ENCODE peak calls at places on chromosomes 13 and 19, in seven cellular contexts. Y, G, T, Z, M, K and P are unnamed samples.

GRCh38 chr13:23020246-23020843 is 160.4 kb upstream of the SGCG start:
- DNase-seq in Y (peak; percentile 72), G (no peak), T (peak; percentile 45), Z (peak; percentile 66), M (peak; percentile 12), K (no peak), P (no peak)

GRCh38 chr13:45086484-45086883 is 33.8 kb upstream of the GTF2F2 start:
- DNase-seq in Y (no peak), G (no peak), T (no peak), Z (no peak), M (no peak), K (no peak), P (no peak)

GRCh38 chr13:43132228-43132627 is 108.8 kb downstream of the DNAJC15 start:
- DNase-seq in Y (no peak), G (no peak), T (peak; percentile 23), Z (peak; percentile 22), M (no peak), K (no peak), P (no peak)

GRCh38 chr19:47518139-47518538 is 3.3 kb upstream of the NAPA start:
- DNase-seq in Y (peak; percentile 75), G (no peak), T (no peak), Z (no peak), M (no peak), K (peak; percentile 26), P (no peak)

GRCh38 chr13:44240611-44241010 is 133.0 kb upstream of the SERP2 start:
- DNase-seq in Y (no peak), G (no peak), T (no peak), Z (no peak), M (no peak), K (no peak), P (no peak)

GRCh38 chr13:112874751-112875300 is 94.2 kb upstream of the MCF2L start:
- DNase-seq in Y (peak; percentile 44), G (no peak), T (no peak), Z (no peak), M (no peak), K (peak; percentile 41), P (no peak)

GRCh38 chr19:17129377-17129776 is 53.8 kb downstream of the MYO9B start:
- DNase-seq in Y (no peak), G (no peak), T (no peak), Z (no peak), M (no peak), K (no peak), P (no peak)

GRCh38 chr19:45879055-45879454 is 6.9 kb downstream of the IRF2BP1 start:
- DNase-seq in Y (no peak), G (no peak), T (peak; percentile 52), Z (no peak), M (no peak), K (no peak), P (no peak)

GRCh38 chr13:41494202-41494601 is 36.9 kb downstream of the RGCC start:
- DNase-seq in Y (no peak), G (no peak), T (no peak), Z (no peak), M (peak; percentile 51), K (no peak), P (no peak)

GRCh38 chr19:42422576-42423461 is 4.4 kb downstream of the LIPE start:
- DNase-seq in Y (no peak), G (no peak), T (no peak), Z (no peak), M (peak; percentile 49), K (peak; percentile 70), P (peak; percentile 74)

GRCh38 chr19:36266375-36266961 is 51.6 kb downstream of the ZNF146 start:
- DNase-seq in Y (no peak), G (peak; percentile 69), T (no peak), Z (no peak), M (peak; percentile 86), K (no peak), P (no peak)

GRCh38 chr19:3932931-3933810 is at the start of gene NMRK2:
- DNase-seq in Y (no peak), G (no peak), T (no peak), Z (no peak), M (peak; percentile 69), K (peak; percentile 67), P (no peak)

GRCh38 chr19:52789440-52789839 is 2.8 kb upstream of the ZNF600 start:
- DNase-seq in Y (no peak), G (no peak), T (no peak), Z (no peak), M (no peak), K (no peak), P (no peak)

DNA sequence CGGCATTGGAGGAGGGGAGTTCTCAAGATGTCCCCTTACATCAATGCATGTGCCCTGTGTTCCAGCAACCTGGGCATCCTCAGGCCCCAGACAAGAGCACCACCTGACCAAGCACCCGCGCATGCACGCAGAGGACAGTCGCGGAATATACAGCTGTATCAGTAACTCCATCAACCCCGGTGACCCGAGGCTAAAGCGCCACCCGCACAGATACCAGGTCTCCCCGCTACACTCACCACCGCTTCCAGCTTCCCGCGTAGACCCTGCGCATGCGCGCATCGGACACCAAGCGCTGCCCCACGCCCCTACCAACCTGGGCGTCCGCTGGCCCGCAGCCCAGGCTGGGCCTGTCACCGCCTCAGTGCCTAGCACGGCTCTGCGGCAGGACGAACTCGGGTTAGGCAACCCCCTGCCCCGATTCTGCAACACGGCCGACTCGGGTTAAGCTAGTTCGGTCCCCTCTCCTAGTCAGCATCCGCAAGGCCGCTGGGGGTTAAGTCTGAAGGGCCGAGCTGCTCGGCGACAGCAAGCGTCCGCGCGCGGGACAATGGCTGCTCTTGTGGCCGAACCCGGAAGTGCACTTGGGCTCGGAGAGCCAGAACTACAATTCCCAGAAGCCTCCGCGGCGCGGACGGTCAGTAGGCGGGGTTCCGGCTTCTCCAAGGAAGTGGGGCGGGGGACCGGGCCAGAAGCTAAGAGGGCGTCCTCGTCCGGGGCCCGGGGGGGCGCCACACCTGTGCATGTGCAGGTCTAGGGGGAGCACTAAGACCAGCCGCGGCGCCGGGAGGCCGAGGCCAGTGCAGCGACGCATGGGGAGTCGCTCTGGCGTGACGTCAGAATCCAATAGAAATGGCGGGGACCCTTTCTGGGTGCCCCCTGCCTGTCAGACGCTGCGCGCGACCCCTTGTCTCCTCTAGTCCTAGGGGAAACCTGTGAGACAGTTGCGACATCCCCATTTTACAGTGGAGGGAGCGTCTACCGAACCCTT is at the start of gene ZNF180:
- DNase-seq in Y (peak; percentile 98), G (peak; percentile 95), T (peak; percentile 94), Z (peak; percentile 98), M (peak; percentile 96), K (peak; percentile 97), P (peak; percentile 97)
- H3K4me1 ChIP-seq in Y (peaks cover 19% of the 10 kb centered on the region), G (no peaks in the 10 kb centered on the region), T (peaks cover 23% of the 10 kb centered on the region), Z (peaks cover 5% of the 10 kb centered on the region), M (peaks cover 17% of the 10 kb centered on the region), K (peaks cover 5% of the 10 kb centered on the region), P (peaks cover 12% of the 10 kb centered on the region)

DNA sequence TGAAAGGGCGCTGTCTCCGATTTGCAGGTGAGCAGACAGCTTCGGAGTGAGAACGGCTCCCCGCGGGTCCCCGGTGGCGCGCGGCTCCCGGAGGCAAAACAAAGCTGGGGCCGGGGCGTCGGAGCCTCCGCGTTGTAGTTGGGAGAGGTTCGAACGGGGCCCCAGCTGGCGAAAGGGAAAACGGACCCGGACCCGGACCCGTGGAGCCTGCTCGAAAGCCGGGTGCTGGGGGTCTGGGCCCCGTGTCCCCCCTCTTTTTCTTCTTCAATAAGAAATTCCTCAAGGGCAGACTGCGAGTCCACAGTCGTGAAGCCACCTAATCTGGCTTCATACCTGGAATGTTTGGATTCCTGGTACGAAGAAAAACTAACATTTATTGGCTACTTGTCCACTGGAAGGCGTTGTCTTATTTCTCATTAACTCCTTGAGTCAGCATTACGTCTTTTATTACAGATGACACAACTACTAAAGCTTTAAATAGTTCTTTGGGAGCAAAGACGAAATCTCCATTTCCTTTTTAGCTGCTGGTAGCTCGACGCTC is 627 bp upstream of the MTIF3 start:
- DNase-seq in Y (peak; percentile 70), G (peak; percentile 64), T (peak; percentile 54), Z (peak; percentile 25), M (peak; percentile 42), K (peak; percentile 69), P (peak; percentile 82)
- H3K4me1 ChIP-seq in Y (peaks cover 12% of the 10 kb centered on the region), G (peaks cover 17% of the 10 kb centered on the region), T (peaks cover 30% of the 10 kb centered on the region), Z (peaks cover 11% of the 10 kb centered on the region), M (peaks cover 49% of the 10 kb centered on the region), K (peaks cover 32% of the 10 kb centered on the region), P (peaks cover 26% of the 10 kb centered on the region)

GRCh38 chr13:110322828-110323171 is 15.7 kb downstream of the COL4A2 start:
- DNase-seq in Y (no peak), G (no peak), T (no peak), Z (no peak), M (no peak), K (no peak), P (no peak)

GRCh38 chr13:110326263-110326904 is 19.3 kb downstream of the COL4A2 start:
- DNase-seq in Y (no peak), G (no peak), T (no peak), Z (no peak), M (no peak), K (no peak), P (no peak)

GRCh38 chr13:110323172-110323851 is 16.2 kb downstream of the COL4A2 start:
- DNase-seq in Y (no peak), G (no peak), T (no peak), Z (peak; percentile 61), M (no peak), K (no peak), P (no peak)

GRCh38 chr13:110322126-110322827 is 15.2 kb downstream of the COL4A2 start:
- DNase-seq in Y (no peak), G (no peak), T (no peak), Z (no peak), M (no peak), K (no peak), P (no peak)

DNA sequence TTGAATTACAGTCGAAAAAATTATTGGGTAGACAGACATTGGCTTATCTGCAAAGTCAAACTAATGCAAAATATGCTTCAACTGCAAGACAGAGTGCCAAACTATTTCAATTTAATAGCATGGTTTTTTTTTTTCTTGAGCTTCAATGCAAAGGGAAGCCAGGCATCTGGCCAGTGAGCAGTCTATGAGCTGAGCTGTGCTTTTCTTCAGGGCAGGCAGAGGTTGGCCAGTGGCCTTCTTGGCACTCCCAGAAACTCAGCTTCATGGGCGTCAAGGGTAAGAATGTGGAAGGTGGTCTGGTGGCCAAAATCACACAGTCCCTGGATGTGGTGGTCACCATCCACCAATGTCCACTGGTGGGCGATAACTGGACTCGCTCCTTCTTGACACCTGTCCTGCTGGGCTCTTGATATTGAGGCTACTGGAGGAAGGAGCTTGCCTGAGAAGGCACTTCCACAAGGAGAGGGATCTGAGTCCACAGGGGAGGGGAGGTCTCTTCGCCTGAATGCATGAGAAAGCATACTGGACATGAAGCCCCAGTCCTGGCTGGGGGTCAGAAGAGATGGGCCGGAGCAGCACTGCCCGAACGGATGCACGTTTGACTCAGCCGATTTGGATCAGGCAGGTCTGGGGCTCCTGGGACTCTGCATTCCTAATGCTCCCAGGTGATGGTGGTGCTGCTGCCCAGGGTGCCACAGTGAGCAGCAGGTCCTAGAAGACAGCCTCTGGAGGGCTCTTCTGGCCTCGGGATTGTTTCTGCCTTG is 17.1 kb downstream of the COL4A2 start:
- DNase-seq in Y (no peak), G (no peak), T (no peak), Z (no peak), M (no peak), K (no peak), P (no peak)
- H3K4me1 ChIP-seq in Y (peaks cover 10% of the 10 kb centered on the region), G (no peaks in the 10 kb centered on the region), T (peaks cover 36% of the 10 kb centered on the region), Z (peaks cover 71% of the 10 kb centered on the region), M (peaks cover 89% of the 10 kb centered on the region), K (peaks cover 5% of the 10 kb centered on the region), P (peaks cover 59% of the 10 kb centered on the region)

DNA sequence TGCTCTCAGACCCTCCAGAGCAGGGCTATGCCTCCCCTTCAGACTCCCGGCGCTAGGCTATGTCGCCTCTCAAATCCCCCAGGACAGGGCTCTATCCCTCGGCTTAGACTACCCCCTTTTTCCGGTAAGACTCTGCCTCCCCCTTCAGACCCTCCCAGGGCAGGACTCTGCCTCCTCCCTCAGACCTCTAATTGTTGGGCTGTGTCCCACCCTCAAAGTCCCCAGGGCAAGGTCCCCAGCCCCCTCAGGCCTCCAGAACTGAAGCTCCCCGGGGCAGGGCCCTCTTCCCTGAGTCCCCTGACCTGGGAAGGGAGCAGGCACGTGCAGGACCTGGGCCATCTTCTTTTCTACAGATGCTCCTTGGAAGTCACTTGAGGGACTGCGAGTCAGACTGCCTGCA is 3.2 kb downstream of the KANK2 start:
- DNase-seq in Y (no peak), G (no peak), T (no peak), Z (no peak), M (no peak), K (no peak), P (no peak)
- H3K4me1 ChIP-seq in Y (peaks cover 53% of the 10 kb centered on the region), G (no peaks in the 10 kb centered on the region), T (peaks cover 63% of the 10 kb centered on the region), Z (peaks cover 53% of the 10 kb centered on the region), M (peaks cover 91% of the 10 kb centered on the region), K (peaks cover 27% of the 10 kb centered on the region), P (peaks cover 65% of the 10 kb centered on the region)